ENCODE peak calls at places on chromosomes 7 and 10, in eight cellular contexts. One of them, this sample, is unnamed.

GRCh38 chr10:129465796-129466702 is 992 bp upstream of the MGMT start:
- DNase-seq in erythroblast: peak
- DNase-seq in adrenal gland: no peak
- DNase-seq in H1: no peak
- DNase-seq in spleen: peak
- DNase-seq in IMR-90: no peak
- DNase-seq in A549: no peak
- DNase-seq in GM12891: no peak
- DNase-seq in this sample: no peak

GRCh38 chr10:30422296-30422695 is 11.7 kb upstream of the MAP3K8 start:
- DNase-seq in erythroblast: no peak
- DNase-seq in adrenal gland: no peak
- DNase-seq in H1: no peak
- DNase-seq in spleen: no peak
- DNase-seq in IMR-90: no peak
- DNase-seq in A549: no peak
- DNase-seq in GM12891: no peak
- DNase-seq in this sample: no peak

GRCh38 chr10:43843331-43844101 is 194.8 kb upstream of the ZNF32 start:
- DNase-seq in erythroblast: no peak
- DNase-seq in adrenal gland: no peak
- DNase-seq in H1: no peak
- DNase-seq in spleen: no peak
- DNase-seq in IMR-90: peak
- DNase-seq in A549: no peak
- DNase-seq in GM12891: no peak
- DNase-seq in this sample: no peak

GRCh38 chr10:3757638-3758490 is 27.1 kb downstream of the KLF6 start:
- DNase-seq in erythroblast: no peak
- DNase-seq in adrenal gland: no peak
- DNase-seq in H1: no peak
- DNase-seq in spleen: peak
- DNase-seq in IMR-90: no peak
- DNase-seq in A549: no peak
- DNase-seq in GM12891: no peak
- DNase-seq in this sample: no peak

GRCh38 chr10:11598749-11599396 is 12.6 kb downstream of the USP6NL start:
- DNase-seq in erythroblast: no peak
- DNase-seq in adrenal gland: no peak
- DNase-seq in H1: no peak
- DNase-seq in spleen: no peak
- DNase-seq in IMR-90: no peak
- DNase-seq in A549: no peak
- DNase-seq in GM12891: no peak
- DNase-seq in this sample: no peak

GRCh38 chr7:102898532-102898859 is 14.3 kb upstream of the LRRC17 start:
- DNase-seq in erythroblast: no peak
- DNase-seq in adrenal gland: no peak
- DNase-seq in H1: no peak
- DNase-seq in spleen: no peak
- DNase-seq in IMR-90: no peak
- DNase-seq in A549: no peak
- DNase-seq in GM12891: no peak
- DNase-seq in this sample: no peak

GRCh38 chr10:128360783-128361182 is 234.6 kb upstream of the MKI67 start:
- DNase-seq in erythroblast: no peak
- DNase-seq in adrenal gland: no peak
- DNase-seq in H1: no peak
- DNase-seq in spleen: no peak
- DNase-seq in IMR-90: no peak
- DNase-seq in A549: no peak
- DNase-seq in GM12891: no peak
- DNase-seq in this sample: no peak

GRCh38 chr7:46775776-46776175 is 806.1 kb downstream of the TNS3 start:
- DNase-seq in erythroblast: no peak
- DNase-seq in adrenal gland: no peak
- DNase-seq in H1: no peak
- DNase-seq in spleen: no peak
- DNase-seq in IMR-90: peak
- DNase-seq in A549: no peak
- DNase-seq in GM12891: no peak
- DNase-seq in this sample: no peak

GRCh38 chr10:131177431-131178327 is 133.8 kb downstream of the TCERG1L start:
- DNase-seq in erythroblast: no peak
- DNase-seq in adrenal gland: peak
- DNase-seq in H1: peak
- DNase-seq in spleen: peak
- DNase-seq in IMR-90: no peak
- DNase-seq in A549: no peak
- DNase-seq in GM12891: no peak
- DNase-seq in this sample: no peak

GRCh38 chr7:54674891-54675290 is 84.1 kb downstream of the SEC61G start:
- DNase-seq in erythroblast: no peak
- DNase-seq in adrenal gland: no peak
- DNase-seq in H1: no peak
- DNase-seq in spleen: no peak
- DNase-seq in IMR-90: no peak
- DNase-seq in A549: no peak
- DNase-seq in GM12891: no peak
- DNase-seq in this sample: no peak

GRCh38 chr10:101779544-101780186 is 3.6 kb downstream of the NPM3 start:
- DNase-seq in erythroblast: peak
- DNase-seq in adrenal gland: peak
- DNase-seq in H1: peak
- DNase-seq in spleen: peak
- DNase-seq in IMR-90: peak
- DNase-seq in A549: peak
- DNase-seq in GM12891: peak
- DNase-seq in this sample: no peak

GRCh38 chr7:144941127-144941526 is 105.3 kb upstream of the TPK1 start:
- DNase-seq in erythroblast: no peak
- DNase-seq in adrenal gland: no peak
- DNase-seq in H1: peak
- DNase-seq in spleen: no peak
- DNase-seq in IMR-90: no peak
- DNase-seq in A549: no peak
- DNase-seq in GM12891: no peak
- DNase-seq in this sample: no peak

GRCh38 chr10:129653861-129654260 is 186.8 kb downstream of the MGMT start:
- DNase-seq in erythroblast: no peak
- DNase-seq in adrenal gland: no peak
- DNase-seq in H1: no peak
- DNase-seq in spleen: no peak
- DNase-seq in IMR-90: no peak
- DNase-seq in A549: no peak
- DNase-seq in GM12891: no peak
- DNase-seq in this sample: no peak

GRCh38 chr7:125065546-125065945 is 135.9 kb upstream of the POT1 start:
- DNase-seq in erythroblast: no peak
- DNase-seq in adrenal gland: no peak
- DNase-seq in H1: no peak
- DNase-seq in spleen: no peak
- DNase-seq in IMR-90: no peak
- DNase-seq in A549: no peak
- DNase-seq in GM12891: no peak
- DNase-seq in this sample: no peak

GRCh38 chr7:79692015-79692414 is 238.5 kb upstream of the MAGI2 start:
- DNase-seq in erythroblast: no peak
- DNase-seq in adrenal gland: no peak
- DNase-seq in H1: no peak
- DNase-seq in spleen: no peak
- DNase-seq in IMR-90: peak
- DNase-seq in A549: no peak
- DNase-seq in GM12891: no peak
- DNase-seq in this sample: no peak

GRCh38 chr7:2523941-2524807 is 4.6 kb downstream of the LFNG start:
- DNase-seq in erythroblast: no peak
- DNase-seq in adrenal gland: peak
- DNase-seq in H1: peak
- DNase-seq in spleen: peak
- DNase-seq in IMR-90: peak
- DNase-seq in A549: peak
- DNase-seq in GM12891: no peak
- DNase-seq in this sample: peak

GRCh38 chr10:21021843-21022594 is 124.9 kb upstream of the NEBL start:
- DNase-seq in erythroblast: no peak
- DNase-seq in adrenal gland: no peak
- DNase-seq in H1: no peak
- DNase-seq in spleen: no peak
- DNase-seq in IMR-90: no peak
- DNase-seq in A549: peak
- DNase-seq in GM12891: no peak
- DNase-seq in this sample: no peak

GRCh38 chr7:135160858-135161653 is 9.5 kb downstream of the CYREN start:
- DNase-seq in erythroblast: peak
- DNase-seq in adrenal gland: no peak
- DNase-seq in H1: no peak
- DNase-seq in spleen: peak
- DNase-seq in IMR-90: peak
- DNase-seq in A549: no peak
- DNase-seq in GM12891: no peak
- DNase-seq in this sample: no peak

GRCh38 chr7:10973942-10974716 is 457 bp downstream of the PHF14 start:
- DNase-seq in erythroblast: peak
- DNase-seq in adrenal gland: peak
- DNase-seq in H1: no peak
- DNase-seq in spleen: peak
- DNase-seq in IMR-90: peak
- DNase-seq in A549: peak
- DNase-seq in GM12891: no peak
- DNase-seq in this sample: peak
- TF ChIP-seq POLR2A in erythroblast: no peak
- TF ChIP-seq POLR2A in adrenal gland: no peak
- TF ChIP-seq POLR2A in H1: no peak
- TF ChIP-seq POLR2A in spleen: no peak
- TF ChIP-seq POLR2A in IMR-90: no peak
- TF ChIP-seq POLR2A in A549: no peak
- TF ChIP-seq POLR2A in GM12891: no peak
- TF ChIP-seq POLR2A in this sample: no peak

GRCh38 chr10:23095404-23095965 is at the start of gene MSRB2:
- DNase-seq in erythroblast: peak
- DNase-seq in adrenal gland: peak
- DNase-seq in H1: peak
- DNase-seq in spleen: peak
- DNase-seq in IMR-90: peak
- DNase-seq in A549: peak
- DNase-seq in GM12891: peak
- DNase-seq in this sample: peak
- TF ChIP-seq POLR2A in erythroblast: peak
- TF ChIP-seq POLR2A in adrenal gland: peak
- TF ChIP-seq POLR2A in H1: peak
- TF ChIP-seq POLR2A in spleen: no peak
- TF ChIP-seq POLR2A in IMR-90: peak
- TF ChIP-seq POLR2A in A549: peak
- TF ChIP-seq POLR2A in GM12891: no peak
- TF ChIP-seq POLR2A in this sample: peak

GRCh38 chr10:119358567-119358966 is 151.2 kb downstream of the GRK5 start:
- DNase-seq in erythroblast: no peak
- DNase-seq in adrenal gland: no peak
- DNase-seq in H1: no peak
- DNase-seq in spleen: no peak
- DNase-seq in IMR-90: no peak
- DNase-seq in A549: no peak
- DNase-seq in GM12891: no peak
- DNase-seq in this sample: no peak

GRCh38 chr10:119360181-119360921 is 153.0 kb downstream of the GRK5 start:
- DNase-seq in erythroblast: peak
- DNase-seq in adrenal gland: no peak
- DNase-seq in H1: no peak
- DNase-seq in spleen: peak
- DNase-seq in IMR-90: no peak
- DNase-seq in A549: peak
- DNase-seq in GM12891: no peak
- DNase-seq in this sample: peak

GRCh38 chr10:119359025-119359424 is 151.7 kb downstream of the GRK5 start:
- DNase-seq in erythroblast: no peak
- DNase-seq in adrenal gland: no peak
- DNase-seq in H1: no peak
- DNase-seq in spleen: no peak
- DNase-seq in IMR-90: no peak
- DNase-seq in A549: no peak
- DNase-seq in GM12891: no peak
- DNase-seq in this sample: no peak

GRCh38 chr10:119362122-119362521 is 154.8 kb downstream of the GRK5 start:
- DNase-seq in erythroblast: no peak
- DNase-seq in adrenal gland: peak
- DNase-seq in H1: no peak
- DNase-seq in spleen: no peak
- DNase-seq in IMR-90: no peak
- DNase-seq in A549: no peak
- DNase-seq in GM12891: no peak
- DNase-seq in this sample: no peak

DNA sequence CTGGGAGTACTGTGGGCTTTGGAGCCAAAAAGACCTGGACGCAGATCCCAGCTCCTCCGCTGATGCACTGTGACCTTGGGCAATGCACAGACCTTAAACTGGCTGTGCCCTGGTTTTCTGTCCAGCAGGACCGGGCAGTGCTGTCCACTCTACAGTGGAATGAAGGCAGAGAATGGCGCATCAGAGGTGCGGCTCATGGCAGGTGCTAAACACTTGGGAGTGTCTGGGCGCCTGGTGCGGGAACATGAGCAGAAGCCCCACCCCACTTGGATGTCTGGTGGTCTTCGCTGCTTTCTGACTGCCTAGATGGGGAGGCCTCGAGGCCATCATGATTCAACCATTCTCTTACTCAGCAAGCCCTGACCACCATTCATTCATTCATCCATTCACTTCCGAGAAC is 153.7 kb downstream of the GRK5 start:
- DNase-seq in erythroblast: no peak
- DNase-seq in adrenal gland: no peak
- DNase-seq in H1: no peak
- DNase-seq in spleen: no peak
- DNase-seq in IMR-90: no peak
- DNase-seq in A549: no peak
- DNase-seq in GM12891: no peak
- DNase-seq in this sample: no peak
- TF ChIP-seq POLR2A in erythroblast: no peak
- TF ChIP-seq POLR2A in adrenal gland: no peak
- TF ChIP-seq POLR2A in H1: no peak
- TF ChIP-seq POLR2A in spleen: no peak
- TF ChIP-seq POLR2A in IMR-90: no peak
- TF ChIP-seq POLR2A in A549: no peak
- TF ChIP-seq POLR2A in GM12891: no peak
- TF ChIP-seq POLR2A in this sample: no peak

DNA sequence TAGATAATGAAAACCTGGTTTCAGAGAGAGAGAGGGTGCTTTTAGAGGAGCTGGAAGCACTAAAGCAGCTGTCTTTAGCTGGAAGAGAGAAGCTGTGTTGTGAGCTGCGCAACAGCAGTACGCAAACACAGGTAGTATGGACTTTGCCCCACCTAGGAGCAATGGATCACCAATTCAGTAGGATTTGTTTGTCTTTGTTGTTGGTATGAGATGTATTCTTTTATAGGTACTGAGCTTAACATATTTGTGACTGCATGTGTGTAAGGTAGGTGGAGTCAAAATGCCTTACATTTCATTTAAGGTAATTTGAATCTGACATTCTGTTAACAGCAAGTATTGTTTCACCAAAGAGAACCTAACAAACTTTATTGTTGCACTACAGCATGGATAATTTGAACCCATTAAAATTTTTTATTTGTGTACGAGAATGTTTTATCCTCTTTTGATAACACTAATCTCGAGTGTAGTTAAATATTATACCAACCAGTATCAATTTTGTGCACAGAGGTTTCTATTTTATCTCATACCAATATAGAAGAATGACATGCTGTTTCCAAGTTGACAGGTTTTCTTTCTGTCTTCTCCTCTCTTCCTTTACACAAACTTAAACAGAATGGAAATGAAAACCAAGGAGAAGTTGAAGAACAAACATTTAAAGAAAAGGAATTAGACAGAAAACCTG is 92.1 kb downstream of the CYP51A1 start:
- DNase-seq in erythroblast: no peak
- DNase-seq in adrenal gland: no peak
- DNase-seq in H1: no peak
- DNase-seq in spleen: no peak
- DNase-seq in IMR-90: no peak
- DNase-seq in A549: peak
- DNase-seq in GM12891: no peak
- DNase-seq in this sample: no peak
- TF ChIP-seq POLR2A in erythroblast: no peak
- TF ChIP-seq POLR2A in adrenal gland: no peak
- TF ChIP-seq POLR2A in H1: no peak
- TF ChIP-seq POLR2A in spleen: no peak
- TF ChIP-seq POLR2A in IMR-90: no peak
- TF ChIP-seq POLR2A in A549: no peak
- TF ChIP-seq POLR2A in GM12891: no peak
- TF ChIP-seq POLR2A in this sample: no peak

This sample was measured in H54.